ENCODE peak calls at places on chromosomes 12 and 14, in six cellular contexts. A is GM20000; X is AG08395; D is iPS-NIHi11; R is stimulated activated CD4-positive, alpha-beta T cell treated with anti-CD3 and anti-CD28 coated beads, Interleukin-1b, Interleukin-23, amount 100 ng/mL, for 24 hours; O is mucosa of gallbladder. Y is an unnamed sample.

GRCh38 chr12:6494351-6494743 is 445 bp downstream of the NCAPD2 start:
- DNase-seq in O (no peak), A (no peak), D (no peak), R (no peak), X (no peak), Y (no peak)

GRCh38 chr14:63290741-63291286 is 27.9 kb downstream of the GPHB5 start:
- DNase-seq in O (no peak), X (peak), R (no peak), A (no peak), D (no peak), Y (no peak)

GRCh38 chr14:61091657-61092273 is 110.7 kb downstream of the SLC38A6 start:
- DNase-seq in X (no peak), A (no peak), D (no peak), R (no peak), O (no peak), Y (no peak)

GRCh38 chr14:88613552-88614010 is 50.7 kb downstream of the ZC3H14 start:
- DNase-seq in D (no peak), O (peak), A (peak), X (no peak), R (no peak), Y (no peak)

GRCh38 chr14:64960762-64961276 is 11.3 kb downstream of the RAB15 start:
- DNase-seq in D (peak), A (no peak), R (no peak), O (no peak), X (no peak), Y (no peak)

GRCh38 chr14:64387232-64387737 is 868 bp upstream of the MTHFD1 start:
- DNase-seq in A (no peak), X (peak), D (peak), R (peak), O (peak), Y (peak)

GRCh38 chr12:53722450-53723041 is 4.7 kb downstream of the CALCOCO1 start:
- DNase-seq in R (no peak), D (no peak), O (no peak), X (no peak), A (peak), Y (no peak)

GRCh38 chr12:47071241-47071852 is 8.1 kb upstream of the PCED1B start:
- DNase-seq in A (peak), O (no peak), D (peak), R (no peak), X (no peak), Y (no peak)

GRCh38 chr14:101018561-101019290 is 115.2 kb upstream of the RTL1 start:
- DNase-seq in R (no peak), X (no peak), D (no peak), O (no peak), A (no peak), Y (no peak)

GRCh38 chr14:102249041-102249440 is 55.9 kb downstream of the MOK start:
- DNase-seq in D (no peak), X (no peak), O (no peak), A (no peak), R (no peak), Y (no peak)

GRCh38 chr12:57085999-57086950 is 2.6 kb upstream of the NAB2 start:
- DNase-seq in D (peak), A (peak), X (peak), R (no peak), O (peak), Y (peak)

GRCh38 chr12:51836012-51836832 is 12.3 kb downstream of the FIGNL2 start:
- DNase-seq in D (peak), A (no peak), O (no peak), X (no peak), R (no peak), Y (no peak)

GRCh38 chr12:130457215-130457614 is 119.5 kb downstream of the PIWIL1 start:
- DNase-seq in A (no peak), X (peak), O (no peak), D (no peak), R (no peak), Y (no peak)

GRCh38 chr12:11592484-11592883 is 57.0 kb upstream of the ETV6 start:
- DNase-seq in R (no peak), X (no peak), A (no peak), D (no peak), O (no peak), Y (no peak)

GRCh38 chr12:125377093-125377492 is 311.9 kb downstream of the AACS start:
- DNase-seq in R (no peak), D (no peak), O (no peak), A (no peak), X (no peak), Y (no peak)

GRCh38 chr12:53103860-53104305 is 597 bp downstream of the SOAT2 start:
- DNase-seq in D (no peak), O (no peak), R (no peak), X (no peak), A (peak), Y (no peak)

GRCh38 chr14:56023681-56024080 is 94.5 kb upstream of the PELI2 start:
- DNase-seq in X (no peak), A (no peak), D (no peak), R (no peak), O (no peak), Y (no peak)

GRCh38 chr14:67241416-67242362 is at the start of gene PALS1:
- DNase-seq in D (peak), O (peak), X (peak), A (no peak), R (peak), Y (peak)

GRCh38 chr14:64174922-64175782 is 119.0 kb downstream of the ESR2 start:
- DNase-seq in O (no peak), R (no peak), A (no peak), D (no peak), X (no peak), Y (no peak)

GRCh38 chr12:12586879-12587675 is 24.4 kb upstream of the DUSP16 start:
- DNase-seq in D (no peak), R (no peak), A (no peak), O (no peak), X (no peak), Y (no peak)

GRCh38 chr12:44876554-44877275 is 600 bp upstream of the NELL2 start:
- DNase-seq in D (peak), R (no peak), O (no peak), X (peak), A (peak), Y (peak)

GRCh38 chr12:49253033-49253623 is 11.8 kb upstream of the TUBA1C start:
- DNase-seq in O (no peak), X (no peak), D (no peak), A (no peak), R (no peak), Y (no peak)

GRCh38 chr12:14394317-14395058 is 29.0 kb downstream of the ATF7IP start:
- DNase-seq in X (peak), D (peak), A (peak), R (no peak), O (peak), Y (peak)

GRCh38 chr12:12716845-12717585 is at the start of gene CDKN1B:
- DNase-seq in O (peak), A (peak), X (peak), D (peak), R (peak), Y (peak)

GRCh38 chr12:131033886-131034482 is 80.3 kb downstream of the ADGRD1 start:
- DNase-seq in A (no peak), X (no peak), R (no peak), D (no peak), O (no peak), Y (no peak)

GRCh38 chr14:51533877-51534553 is 117.7 kb upstream of the FRMD6 start:
- DNase-seq in O (no peak), R (no peak), D (no peak), A (no peak), X (no peak), Y (no peak)

GRCh38 chr12:47757840-47758583 is 668 bp downstream of the RAPGEF3 start:
- DNase-seq in R (no peak), O (no peak), D (peak), X (no peak), A (no peak), Y (no peak)

GRCh38 chr12:43289412-43289811 is 262.6 kb downstream of the ADAMTS20 start:
- DNase-seq in A (no peak), X (no peak), O (no peak), R (no peak), D (no peak), Y (no peak)

GRCh38 chr14:50837271-50837670 is 6.3 kb upstream of the NIN start:
- DNase-seq in A (no peak), X (no peak), R (no peak), D (no peak), O (no peak), Y (no peak)